ENCODE peak calls at places on chromosomes 13 and 19, in seven cellular contexts. One of them, this sample, is unnamed.

GRCh38 chr19:31220540-31220939 is 128.7 kb downstream of the TSHZ3 start:
- DNase-seq in T-helper 2 cell: no peak
- DNase-seq in fibroblast of mammary gland: peak
- DNase-seq in astrocyte of the spinal cord: no peak
- DNase-seq in EL: peak
- DNase-seq in choroid plexus epithelial cell: peak
- DNase-seq in stimulated activated CD4-positive, alpha-beta T cell treated with anti-CD3 and anti-CD28 coated beads, Interleukin-12 subunit alpha, Interleukin-12 subunit beta, amount 100 ng/mL, for 48 hours: peak
- DNase-seq in this sample: peak

GRCh38 chr13:102017248-102017647 is 384.6 kb downstream of the FGF14 start:
- DNase-seq in T-helper 2 cell: no peak
- DNase-seq in fibroblast of mammary gland: no peak
- DNase-seq in astrocyte of the spinal cord: no peak
- DNase-seq in EL: no peak
- DNase-seq in choroid plexus epithelial cell: peak
- DNase-seq in stimulated activated CD4-positive, alpha-beta T cell treated with anti-CD3 and anti-CD28 coated beads, Interleukin-12 subunit alpha, Interleukin-12 subunit beta, amount 100 ng/mL, for 48 hours: no peak
- DNase-seq in this sample: no peak

GRCh38 chr13:73593199-73593765 is 534.5 kb downstream of the KLF5 start:
- DNase-seq in T-helper 2 cell: no peak
- DNase-seq in fibroblast of mammary gland: no peak
- DNase-seq in astrocyte of the spinal cord: no peak
- DNase-seq in EL: no peak
- DNase-seq in choroid plexus epithelial cell: no peak
- DNase-seq in stimulated activated CD4-positive, alpha-beta T cell treated with anti-CD3 and anti-CD28 coated beads, Interleukin-12 subunit alpha, Interleukin-12 subunit beta, amount 100 ng/mL, for 48 hours: no peak
- DNase-seq in this sample: no peak

GRCh38 chr19:49009828-49010227 is 7.1 kb downstream of the LHB start:
- DNase-seq in T-helper 2 cell: no peak
- DNase-seq in fibroblast of mammary gland: no peak
- DNase-seq in astrocyte of the spinal cord: no peak
- DNase-seq in EL: no peak
- DNase-seq in choroid plexus epithelial cell: no peak
- DNase-seq in stimulated activated CD4-positive, alpha-beta T cell treated with anti-CD3 and anti-CD28 coated beads, Interleukin-12 subunit alpha, Interleukin-12 subunit beta, amount 100 ng/mL, for 48 hours: no peak
- DNase-seq in this sample: no peak

GRCh38 chr13:48902421-48902820 is 73.3 kb upstream of the FNDC3A start:
- DNase-seq in T-helper 2 cell: no peak
- DNase-seq in fibroblast of mammary gland: peak
- DNase-seq in astrocyte of the spinal cord: no peak
- DNase-seq in EL: peak
- DNase-seq in choroid plexus epithelial cell: peak
- DNase-seq in stimulated activated CD4-positive, alpha-beta T cell treated with anti-CD3 and anti-CD28 coated beads, Interleukin-12 subunit alpha, Interleukin-12 subunit beta, amount 100 ng/mL, for 48 hours: no peak
- DNase-seq in this sample: peak

GRCh38 chr13:61294467-61295186 is 121.0 kb downstream of the PCDH20 start:
- DNase-seq in T-helper 2 cell: no peak
- DNase-seq in fibroblast of mammary gland: no peak
- DNase-seq in astrocyte of the spinal cord: no peak
- DNase-seq in EL: no peak
- DNase-seq in choroid plexus epithelial cell: no peak
- DNase-seq in stimulated activated CD4-positive, alpha-beta T cell treated with anti-CD3 and anti-CD28 coated beads, Interleukin-12 subunit alpha, Interleukin-12 subunit beta, amount 100 ng/mL, for 48 hours: no peak
- DNase-seq in this sample: no peak

GRCh38 chr19:45976180-45976579 is 2.5 kb upstream of the NOVA2 start:
- DNase-seq in T-helper 2 cell: no peak
- DNase-seq in fibroblast of mammary gland: no peak
- DNase-seq in astrocyte of the spinal cord: no peak
- DNase-seq in EL: no peak
- DNase-seq in choroid plexus epithelial cell: peak
- DNase-seq in stimulated activated CD4-positive, alpha-beta T cell treated with anti-CD3 and anti-CD28 coated beads, Interleukin-12 subunit alpha, Interleukin-12 subunit beta, amount 100 ng/mL, for 48 hours: no peak
- DNase-seq in this sample: peak

GRCh38 chr13:85287528-85287927 is 511.7 kb downstream of the SLITRK6 start:
- DNase-seq in T-helper 2 cell: no peak
- DNase-seq in fibroblast of mammary gland: no peak
- DNase-seq in astrocyte of the spinal cord: no peak
- DNase-seq in EL: no peak
- DNase-seq in choroid plexus epithelial cell: no peak
- DNase-seq in stimulated activated CD4-positive, alpha-beta T cell treated with anti-CD3 and anti-CD28 coated beads, Interleukin-12 subunit alpha, Interleukin-12 subunit beta, amount 100 ng/mL, for 48 hours: no peak
- DNase-seq in this sample: no peak

GRCh38 chr19:46271488-46272197 is 25.2 kb upstream of the HIF3A start:
- DNase-seq in T-helper 2 cell: no peak
- DNase-seq in fibroblast of mammary gland: peak
- DNase-seq in astrocyte of the spinal cord: peak
- DNase-seq in EL: peak
- DNase-seq in choroid plexus epithelial cell: peak
- DNase-seq in stimulated activated CD4-positive, alpha-beta T cell treated with anti-CD3 and anti-CD28 coated beads, Interleukin-12 subunit alpha, Interleukin-12 subunit beta, amount 100 ng/mL, for 48 hours: no peak
- DNase-seq in this sample: peak

GRCh38 chr19:14305706-14306105 is 75.5 kb upstream of the ADGRE5 start:
- DNase-seq in T-helper 2 cell: no peak
- DNase-seq in fibroblast of mammary gland: no peak
- DNase-seq in astrocyte of the spinal cord: no peak
- DNase-seq in EL: no peak
- DNase-seq in choroid plexus epithelial cell: no peak
- DNase-seq in stimulated activated CD4-positive, alpha-beta T cell treated with anti-CD3 and anti-CD28 coated beads, Interleukin-12 subunit alpha, Interleukin-12 subunit beta, amount 100 ng/mL, for 48 hours: no peak
- DNase-seq in this sample: no peak

GRCh38 chr13:99071666-99072065 is 93.8 kb upstream of the DOCK9 start:
- DNase-seq in T-helper 2 cell: no peak
- DNase-seq in fibroblast of mammary gland: no peak
- DNase-seq in astrocyte of the spinal cord: no peak
- DNase-seq in EL: no peak
- DNase-seq in choroid plexus epithelial cell: no peak
- DNase-seq in stimulated activated CD4-positive, alpha-beta T cell treated with anti-CD3 and anti-CD28 coated beads, Interleukin-12 subunit alpha, Interleukin-12 subunit beta, amount 100 ng/mL, for 48 hours: no peak
- DNase-seq in this sample: no peak

GRCh38 chr19:14090509-14091085 is at the start of gene SAMD1:
- DNase-seq in T-helper 2 cell: peak
- DNase-seq in fibroblast of mammary gland: peak
- DNase-seq in astrocyte of the spinal cord: peak
- DNase-seq in EL: peak
- DNase-seq in choroid plexus epithelial cell: peak
- DNase-seq in stimulated activated CD4-positive, alpha-beta T cell treated with anti-CD3 and anti-CD28 coated beads, Interleukin-12 subunit alpha, Interleukin-12 subunit beta, amount 100 ng/mL, for 48 hours: peak
- DNase-seq in this sample: peak

GRCh38 chr19:41872775-41873647 is 4.1 kb upstream of the CD79A start:
- DNase-seq in T-helper 2 cell: peak
- DNase-seq in fibroblast of mammary gland: peak
- DNase-seq in astrocyte of the spinal cord: peak
- DNase-seq in EL: peak
- DNase-seq in choroid plexus epithelial cell: peak
- DNase-seq in stimulated activated CD4-positive, alpha-beta T cell treated with anti-CD3 and anti-CD28 coated beads, Interleukin-12 subunit alpha, Interleukin-12 subunit beta, amount 100 ng/mL, for 48 hours: peak
- DNase-seq in this sample: peak

GRCh38 chr19:30530751-30531150 is 158.6 kb downstream of the ZNF536 start:
- DNase-seq in T-helper 2 cell: no peak
- DNase-seq in fibroblast of mammary gland: no peak
- DNase-seq in astrocyte of the spinal cord: no peak
- DNase-seq in EL: no peak
- DNase-seq in choroid plexus epithelial cell: no peak
- DNase-seq in stimulated activated CD4-positive, alpha-beta T cell treated with anti-CD3 and anti-CD28 coated beads, Interleukin-12 subunit alpha, Interleukin-12 subunit beta, amount 100 ng/mL, for 48 hours: no peak
- DNase-seq in this sample: no peak

GRCh38 chr19:12956446-12957388 is at the start of gene GADD45GIP1:
- DNase-seq in T-helper 2 cell: peak
- DNase-seq in fibroblast of mammary gland: peak
- DNase-seq in astrocyte of the spinal cord: peak
- DNase-seq in EL: peak
- DNase-seq in choroid plexus epithelial cell: peak
- DNase-seq in stimulated activated CD4-positive, alpha-beta T cell treated with anti-CD3 and anti-CD28 coated beads, Interleukin-12 subunit alpha, Interleukin-12 subunit beta, amount 100 ng/mL, for 48 hours: peak
- DNase-seq in this sample: peak

GRCh38 chr13:80374453-80374852 is 33.5 kb upstream of the SPRY2 start:
- DNase-seq in T-helper 2 cell: no peak
- DNase-seq in fibroblast of mammary gland: no peak
- DNase-seq in astrocyte of the spinal cord: no peak
- DNase-seq in EL: no peak
- DNase-seq in choroid plexus epithelial cell: no peak
- DNase-seq in stimulated activated CD4-positive, alpha-beta T cell treated with anti-CD3 and anti-CD28 coated beads, Interleukin-12 subunit alpha, Interleukin-12 subunit beta, amount 100 ng/mL, for 48 hours: no peak
- DNase-seq in this sample: peak

GRCh38 chr13:97121894-97122293 is 100.2 kb upstream of the MBNL2 start:
- DNase-seq in T-helper 2 cell: no peak
- DNase-seq in fibroblast of mammary gland: no peak
- DNase-seq in astrocyte of the spinal cord: peak
- DNase-seq in EL: peak
- DNase-seq in choroid plexus epithelial cell: no peak
- DNase-seq in stimulated activated CD4-positive, alpha-beta T cell treated with anti-CD3 and anti-CD28 coated beads, Interleukin-12 subunit alpha, Interleukin-12 subunit beta, amount 100 ng/mL, for 48 hours: no peak
- DNase-seq in this sample: peak

GRCh38 chr19:47560999-47561398 is 11.9 kb downstream of the ZNF541 start:
- DNase-seq in T-helper 2 cell: no peak
- DNase-seq in fibroblast of mammary gland: no peak
- DNase-seq in astrocyte of the spinal cord: no peak
- DNase-seq in EL: no peak
- DNase-seq in choroid plexus epithelial cell: no peak
- DNase-seq in stimulated activated CD4-positive, alpha-beta T cell treated with anti-CD3 and anti-CD28 coated beads, Interleukin-12 subunit alpha, Interleukin-12 subunit beta, amount 100 ng/mL, for 48 hours: no peak
- DNase-seq in this sample: no peak

GRCh38 chr13:23467048-23467931 is 33.8 kb upstream of the SACS start:
- DNase-seq in T-helper 2 cell: no peak
- DNase-seq in fibroblast of mammary gland: peak
- DNase-seq in astrocyte of the spinal cord: no peak
- DNase-seq in EL: peak
- DNase-seq in choroid plexus epithelial cell: peak
- DNase-seq in stimulated activated CD4-positive, alpha-beta T cell treated with anti-CD3 and anti-CD28 coated beads, Interleukin-12 subunit alpha, Interleukin-12 subunit beta, amount 100 ng/mL, for 48 hours: no peak
- DNase-seq in this sample: no peak

GRCh38 chr19:20273951-20274578 is 107.1 kb downstream of the ZNF486 start:
- DNase-seq in T-helper 2 cell: no peak
- DNase-seq in fibroblast of mammary gland: no peak
- DNase-seq in astrocyte of the spinal cord: no peak
- DNase-seq in EL: no peak
- DNase-seq in choroid plexus epithelial cell: no peak
- DNase-seq in stimulated activated CD4-positive, alpha-beta T cell treated with anti-CD3 and anti-CD28 coated beads, Interleukin-12 subunit alpha, Interleukin-12 subunit beta, amount 100 ng/mL, for 48 hours: no peak
- DNase-seq in this sample: no peak

GRCh38 chr13:109152311-109152820 is 523.0 kb downstream of the MYO16 start:
- DNase-seq in T-helper 2 cell: no peak
- DNase-seq in fibroblast of mammary gland: no peak
- DNase-seq in astrocyte of the spinal cord: no peak
- DNase-seq in EL: no peak
- DNase-seq in choroid plexus epithelial cell: no peak
- DNase-seq in stimulated activated CD4-positive, alpha-beta T cell treated with anti-CD3 and anti-CD28 coated beads, Interleukin-12 subunit alpha, Interleukin-12 subunit beta, amount 100 ng/mL, for 48 hours: no peak
- DNase-seq in this sample: no peak

GRCh38 chr13:113552079-113552478 is 32.5 kb upstream of the TFDP1 start:
- DNase-seq in T-helper 2 cell: no peak
- DNase-seq in fibroblast of mammary gland: no peak
- DNase-seq in astrocyte of the spinal cord: no peak
- DNase-seq in EL: no peak
- DNase-seq in choroid plexus epithelial cell: no peak
- DNase-seq in stimulated activated CD4-positive, alpha-beta T cell treated with anti-CD3 and anti-CD28 coated beads, Interleukin-12 subunit alpha, Interleukin-12 subunit beta, amount 100 ng/mL, for 48 hours: no peak
- DNase-seq in this sample: no peak

GRCh38 chr13:42494157-42494556 is 79.8 kb upstream of the TNFSF11 start:
- DNase-seq in T-helper 2 cell: no peak
- DNase-seq in fibroblast of mammary gland: no peak
- DNase-seq in astrocyte of the spinal cord: no peak
- DNase-seq in EL: no peak
- DNase-seq in choroid plexus epithelial cell: no peak
- DNase-seq in stimulated activated CD4-positive, alpha-beta T cell treated with anti-CD3 and anti-CD28 coated beads, Interleukin-12 subunit alpha, Interleukin-12 subunit beta, amount 100 ng/mL, for 48 hours: no peak
- DNase-seq in this sample: no peak

GRCh38 chr13:91491980-91492379 is 93.6 kb downstream of the GPC5 start:
- DNase-seq in T-helper 2 cell: no peak
- DNase-seq in fibroblast of mammary gland: no peak
- DNase-seq in astrocyte of the spinal cord: no peak
- DNase-seq in EL: no peak
- DNase-seq in choroid plexus epithelial cell: no peak
- DNase-seq in stimulated activated CD4-positive, alpha-beta T cell treated with anti-CD3 and anti-CD28 coated beads, Interleukin-12 subunit alpha, Interleukin-12 subunit beta, amount 100 ng/mL, for 48 hours: no peak
- DNase-seq in this sample: no peak

GRCh38 chr13:43364210-43365041 is 341.0 kb downstream of the DNAJC15 start:
- DNase-seq in T-helper 2 cell: no peak
- DNase-seq in fibroblast of mammary gland: peak
- DNase-seq in astrocyte of the spinal cord: peak
- DNase-seq in EL: peak
- DNase-seq in choroid plexus epithelial cell: peak
- DNase-seq in stimulated activated CD4-positive, alpha-beta T cell treated with anti-CD3 and anti-CD28 coated beads, Interleukin-12 subunit alpha, Interleukin-12 subunit beta, amount 100 ng/mL, for 48 hours: no peak
- DNase-seq in this sample: peak

GRCh38 chr13:72839831-72840426 is 58.0 kb downstream of the PIBF1 start:
- DNase-seq in T-helper 2 cell: peak
- DNase-seq in fibroblast of mammary gland: peak
- DNase-seq in astrocyte of the spinal cord: peak
- DNase-seq in EL: peak
- DNase-seq in choroid plexus epithelial cell: peak
- DNase-seq in stimulated activated CD4-positive, alpha-beta T cell treated with anti-CD3 and anti-CD28 coated beads, Interleukin-12 subunit alpha, Interleukin-12 subunit beta, amount 100 ng/mL, for 48 hours: peak
- DNase-seq in this sample: peak

GRCh38 chr19:17655751-17656480 is 32.2 kb downstream of the UNC13A start:
- DNase-seq in T-helper 2 cell: no peak
- DNase-seq in fibroblast of mammary gland: no peak
- DNase-seq in astrocyte of the spinal cord: no peak
- DNase-seq in EL: no peak
- DNase-seq in choroid plexus epithelial cell: no peak
- DNase-seq in stimulated activated CD4-positive, alpha-beta T cell treated with anti-CD3 and anti-CD28 coated beads, Interleukin-12 subunit alpha, Interleukin-12 subunit beta, amount 100 ng/mL, for 48 hours: no peak
- DNase-seq in this sample: no peak

GRCh38 chr13:79227418-79227817 is 178.6 kb downstream of the RBM26 start:
- DNase-seq in T-helper 2 cell: no peak
- DNase-seq in fibroblast of mammary gland: no peak
- DNase-seq in astrocyte of the spinal cord: no peak
- DNase-seq in EL: no peak
- DNase-seq in choroid plexus epithelial cell: no peak
- DNase-seq in stimulated activated CD4-positive, alpha-beta T cell treated with anti-CD3 and anti-CD28 coated beads, Interleukin-12 subunit alpha, Interleukin-12 subunit beta, amount 100 ng/mL, for 48 hours: no peak
- DNase-seq in this sample: no peak